ENCODE peak calls at places on chromosomes 11 and 22, in six cellular contexts. X is K562, B is HepG2, Y is endothelial cell of umbilical vein, I is H1, O is GM12878. T is an unnamed sample.
A peak's percentile ranks its signal among the peaks of the same experiment; 100 is the strongest.

GRCh38 chr11:109519253-109519652 is 97.3 kb downstream of the C11orf87 start:
- DNase-seq in X (no peak), B (no peak), Y (no peak), I (no peak), O (no peak), T (no peak)

GRCh38 chr11:12756867-12757266 is 82.6 kb downstream of the TEAD1 start:
- DNase-seq in X (no peak), B (no peak), Y (no peak), I (no peak), O (no peak), T (no peak)

GRCh38 chr11:116849060-116849459 is 11.6 kb upstream of the APOA1 start:
- DNase-seq in X (no peak), B (no peak), Y (no peak), I (no peak), O (no peak), T (no peak)

GRCh38 chr22:32636884-32637283 is 162.3 kb downstream of the FBXO7 start:
- DNase-seq in X (no peak), B (no peak), Y (no peak), I (no peak), O (no peak), T (no peak)

GRCh38 chr22:43337385-43337784 is 5.8 kb downstream of the SCUBE1 start:
- DNase-seq in X (no peak), B (no peak), Y (no peak), I (no peak), O (no peak), T (no peak)

GRCh38 chr11:90840071-90840470 is 617.2 kb upstream of the CHORDC1 start:
- DNase-seq in X (no peak), B (no peak), Y (no peak), I (no peak), O (no peak), T (no peak)

GRCh38 chr11:123473941-123474668 is 44.0 kb downstream of the GRAMD1B start:
- DNase-seq in X (no peak), B (no peak), Y (peak; percentile 91), I (no peak), O (no peak), T (no peak)

GRCh38 chr22:49925525-49926128 is 7.2 kb downstream of the CRELD2 start:
- DNase-seq in X (no peak), B (no peak), Y (no peak), I (no peak), O (peak; percentile 71), T (no peak)

GRCh38 chr11:66365711-66366619 is 5.6 kb downstream of the SLC29A2 start:
- DNase-seq in X (peak; percentile 9), B (no peak), Y (no peak), I (no peak), O (no peak), T (no peak)

GRCh38 chr11:66915046-66915832 is 42.9 kb downstream of the PC start:
- DNase-seq in X (no peak), B (no peak), Y (no peak), I (no peak), O (no peak), T (no peak)

GRCh38 chr11:72831521-72832300 is 17.5 kb downstream of the ATG16L2 start:
- DNase-seq in X (peak; percentile 80), B (peak; percentile 63), Y (peak; percentile 80), I (peak; percentile 90), O (no peak), T (peak; percentile 54)

GRCh38 chr11:44632466-44633123 is 67.1 kb downstream of the CD82 start:
- DNase-seq in X (peak; percentile 69), B (peak; percentile 49), Y (peak; percentile 37), I (peak; percentile 57), O (no peak), T (peak; percentile 45)

GRCh38 chr22:22213231-22213630 is 31.4 kb upstream of the VPREB1 start:
- DNase-seq in X (no peak), B (no peak), Y (no peak), I (no peak), O (no peak), T (no peak)

GRCh38 chr11:8604078-8604723 is 10.2 kb upstream of the STK33 start:
- DNase-seq in X (peak; percentile 66), B (peak; percentile 46), Y (peak; percentile 53), I (peak; percentile 88), O (no peak), T (peak; percentile 63)

GRCh38 chr22:18997925-18998315 is 61.8 kb upstream of the PRODH start:
- DNase-seq in X (no peak), B (no peak), Y (no peak), I (peak; percentile 41), O (no peak), T (no peak)

GRCh38 chr11:2860636-2861035 is 24.9 kb downstream of the CDKN1C start:
- DNase-seq in X (no peak), B (peak; percentile 57), Y (no peak), I (no peak), O (peak; percentile 11), T (no peak)

GRCh38 chr11:84137960-84138359 is 851.8 kb upstream of the CCDC90B start:
- DNase-seq in X (no peak), B (no peak), Y (no peak), I (no peak), O (no peak), T (no peak)

GRCh38 chr11:29438815-29439214 is 578.0 kb downstream of the KCNA4 start:
- DNase-seq in X (no peak), B (no peak), Y (no peak), I (no peak), O (no peak), T (no peak)

GRCh38 chr11:11640152-11640551 is 18.3 kb upstream of the GALNT18 start:
- DNase-seq in X (no peak), B (no peak), Y (no peak), I (no peak), O (no peak), T (no peak)

GRCh38 chr11:102831128-102831708 is 12.2 kb downstream of the MMP3 start:
- DNase-seq in X (no peak), B (peak; percentile 4), Y (peak; percentile 63), I (peak; percentile 71), O (no peak), T (no peak)

GRCh38 chr11:6655020-6655789 is 404 bp downstream of the DCHS1 start:
- DNase-seq in X (no peak), B (no peak), Y (peak; percentile 33), I (peak; percentile 52), O (no peak), T (no peak)
- TF ChIP-seq EZH2 in X (no peak), B (peak; percentile 58), Y (no peak), I (no peak), O (no peak), T (no peak)

GRCh38 chr22:37484115-37485005 is 1.8 kb downstream of the MFNG start:
- DNase-seq in X (no peak), B (no peak), Y (peak; percentile 88), I (no peak), O (peak; percentile 75), T (no peak)
- TF ChIP-seq POLR2A in X (no peak), B (no peak), Y (peak; percentile 82), I (no peak), O (peak; percentile 74), T (no peak)

DNA sequence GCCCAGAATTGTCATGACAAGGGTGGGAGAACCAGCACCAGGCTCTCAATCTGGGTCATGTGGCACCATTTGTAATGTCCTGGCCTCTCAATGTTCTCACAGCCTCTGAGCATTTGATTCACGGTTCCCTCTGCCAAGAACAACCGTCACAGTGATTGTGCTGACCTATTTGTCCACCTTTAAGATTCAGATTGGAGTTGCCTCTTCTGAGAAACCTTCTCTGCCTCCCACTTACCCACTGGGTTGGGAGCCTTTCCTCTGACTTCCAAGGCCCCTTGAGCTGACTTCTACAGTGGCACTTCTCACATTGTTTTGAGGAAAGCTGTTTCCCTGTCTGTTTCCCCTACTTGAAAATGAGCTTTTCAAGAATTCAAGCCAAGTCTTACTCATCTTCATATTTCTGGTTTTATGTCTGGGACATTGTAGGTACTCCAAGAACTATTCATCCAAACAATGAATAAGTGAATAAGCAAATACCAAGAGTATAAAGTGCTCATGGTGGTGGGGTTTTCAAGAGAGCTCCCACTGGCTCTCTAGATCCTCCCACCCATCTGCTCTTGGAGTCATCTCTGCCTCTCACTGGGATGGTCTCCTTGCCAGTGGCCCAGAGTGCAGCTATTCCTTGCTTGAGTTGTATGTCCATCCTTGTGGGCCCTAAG is 126.4 kb upstream of the E2F8 start:
- DNase-seq in X (no peak), B (no peak), Y (peak; percentile 59), I (no peak), O (no peak), T (no peak)
- H3K4me3 ChIP-seq in X (no peak overlapping the region), B (no peak overlapping the region), Y (no peak overlapping the region), I (no peak overlapping the region), O (no peak overlapping the region), T (no peak overlapping the region)

GRCh38 chr11:31797227-31798056 is 13.7 kb downstream of the PAX6 start:
- DNase-seq in X (no peak), B (no peak), Y (no peak), I (no peak), O (no peak), T (no peak)
- TF ChIP-seq EZH2 in X (no peak), B (no peak), Y (peak; percentile 75), I (peak; percentile 37), O (no peak), T (no peak)

GRCh38 chr11:79807506-79807905 is 366.7 kb upstream of the TENM4 start:
- DNase-seq in X (no peak), B (no peak), Y (no peak), I (no peak), O (no peak), T (no peak)

DNA sequence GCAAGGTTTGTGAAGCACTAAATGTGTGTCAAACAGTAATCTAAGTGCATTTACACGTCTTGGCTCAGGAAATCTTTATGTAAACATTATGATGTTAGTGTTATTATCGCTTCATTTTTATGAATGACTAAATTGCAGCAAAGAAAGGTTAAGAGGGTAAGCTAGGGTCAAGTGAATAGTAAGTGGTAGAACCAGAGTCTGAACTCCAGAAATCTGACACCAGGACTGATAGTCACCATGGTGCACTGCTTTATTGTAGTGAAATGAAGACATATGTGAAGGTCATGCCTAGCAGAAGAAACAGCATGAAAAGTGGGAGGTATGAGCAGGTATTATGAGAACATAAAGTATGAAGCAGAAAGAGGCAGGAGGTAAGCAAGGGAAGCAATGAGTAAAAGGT is 368.7 kb upstream of the TENM4 start:
- DNase-seq in X (no peak), B (no peak), Y (no peak), I (no peak), O (no peak), T (no peak)
- TF ChIP-seq POLR2A in X (no peak), B (no peak), Y (no peak), I (no peak), O (no peak), T (no peak)

GRCh38 chr22:30301995-30302809 is 12.9 kb upstream of the CASTOR1 start:
- DNase-seq in X (no peak), B (no peak), Y (no peak), I (no peak), O (no peak), T (no peak)
- H3K4me3 ChIP-seq in X (no peak overlapping the region), B (no peak overlapping the region), Y (no peak overlapping the region), I (no peak overlapping the region), O (no peak overlapping the region), T (no peak overlapping the region)

GRCh38 chr11:70140859-70141489 is 62.1 kb upstream of the FADD start:
- DNase-seq in X (no peak), B (no peak), Y (no peak), I (no peak), O (no peak), T (no peak)
- TF ChIP-seq EZH2 in X (no peak), B (no peak), Y (no peak), I (no peak), O (no peak), T (no peak)